ENCODE peak calls at places on chromosomes 3 and 15, in eight cellular contexts. One of them, this sample, is unnamed.

GRCh38 chr15:66646799-66647198 is 55.2 kb upstream of the SMAD6 start:
- DNase-seq in heart left ventricle: no peak
- DNase-seq in Caco-2: no peak
- DNase-seq in iPS DF 6.9: no peak
- DNase-seq in CD8-positive, alpha-beta T cell: no peak
- DNase-seq in IMR-90: no peak
- DNase-seq in MM.1S: no peak
- DNase-seq in Peyer's patch: no peak
- DNase-seq in this sample: no peak

GRCh38 chr3:160707187-160707789 is 30.3 kb downstream of the ARL14 start:
- DNase-seq in Caco-2: no peak
- DNase-seq in IMR-90: peak; percentile 50
- DNase-seq in heart left ventricle: peak; percentile 31
- DNase-seq in MM.1S: peak; percentile 71
- DNase-seq in CD8-positive, alpha-beta T cell: no peak
- DNase-seq in iPS DF 6.9: no peak
- DNase-seq in Peyer's patch: no peak
- DNase-seq in this sample: peak; percentile 67

GRCh38 chr3:141323936-141324704 is 44.2 kb upstream of the ZBTB38 start:
- DNase-seq in Peyer's patch: no peak
- DNase-seq in IMR-90: no peak
- DNase-seq in heart left ventricle: no peak
- DNase-seq in Caco-2: no peak
- DNase-seq in iPS DF 6.9: no peak
- DNase-seq in MM.1S: no peak
- DNase-seq in CD8-positive, alpha-beta T cell: no peak
- DNase-seq in this sample: no peak

GRCh38 chr15:98308117-98308516 is 340.2 kb upstream of the IGF1R start:
- DNase-seq in MM.1S: no peak
- DNase-seq in Caco-2: no peak
- DNase-seq in CD8-positive, alpha-beta T cell: no peak
- DNase-seq in iPS DF 6.9: no peak
- DNase-seq in heart left ventricle: no peak
- DNase-seq in IMR-90: no peak
- DNase-seq in Peyer's patch: no peak
- DNase-seq in this sample: no peak

GRCh38 chr3:71850654-71851053 is 65.7 kb upstream of the PROK2 start:
- DNase-seq in Caco-2: no peak
- DNase-seq in CD8-positive, alpha-beta T cell: no peak
- DNase-seq in iPS DF 6.9: no peak
- DNase-seq in IMR-90: no peak
- DNase-seq in MM.1S: no peak
- DNase-seq in heart left ventricle: no peak
- DNase-seq in Peyer's patch: no peak
- DNase-seq in this sample: no peak

GRCh38 chr15:34055868-34056595 is 17.0 kb upstream of the AVEN start:
- DNase-seq in heart left ventricle: no peak
- DNase-seq in Caco-2: no peak
- DNase-seq in IMR-90: peak; percentile 85
- DNase-seq in MM.1S: no peak
- DNase-seq in iPS DF 6.9: no peak
- DNase-seq in CD8-positive, alpha-beta T cell: no peak
- DNase-seq in Peyer's patch: no peak
- DNase-seq in this sample: no peak

GRCh38 chr3:139117883-139118760 is 73.4 kb upstream of the PRR23C start:
- DNase-seq in Caco-2: no peak
- DNase-seq in IMR-90: no peak
- DNase-seq in CD8-positive, alpha-beta T cell: no peak
- DNase-seq in iPS DF 6.9: no peak
- DNase-seq in heart left ventricle: no peak
- DNase-seq in Peyer's patch: no peak
- DNase-seq in MM.1S: no peak
- DNase-seq in this sample: no peak

GRCh38 chr3:138950006-138950644 is 3.1 kb downstream of the FOXL2NB start:
- DNase-seq in Peyer's patch: peak; percentile 56
- DNase-seq in Caco-2: no peak
- DNase-seq in IMR-90: peak; percentile 28
- DNase-seq in MM.1S: no peak
- DNase-seq in CD8-positive, alpha-beta T cell: no peak
- DNase-seq in iPS DF 6.9: no peak
- DNase-seq in heart left ventricle: no peak
- DNase-seq in this sample: no peak

GRCh38 chr3:179962617-179963387 is 73.9 kb downstream of the PEX5L start:
- DNase-seq in CD8-positive, alpha-beta T cell: no peak
- DNase-seq in MM.1S: no peak
- DNase-seq in heart left ventricle: no peak
- DNase-seq in iPS DF 6.9: no peak
- DNase-seq in IMR-90: no peak
- DNase-seq in Peyer's patch: no peak
- DNase-seq in Caco-2: no peak
- DNase-seq in this sample: no peak

GRCh38 chr15:35519536-35520149 is 26.3 kb downstream of the DPH6 start:
- DNase-seq in IMR-90: peak; percentile 64
- DNase-seq in iPS DF 6.9: no peak
- DNase-seq in Peyer's patch: no peak
- DNase-seq in MM.1S: peak; percentile 35
- DNase-seq in CD8-positive, alpha-beta T cell: no peak
- DNase-seq in Caco-2: no peak
- DNase-seq in heart left ventricle: no peak
- DNase-seq in this sample: peak; percentile 65

GRCh38 chr3:87145553-87145952 is 81.6 kb upstream of the CHMP2B start:
- DNase-seq in MM.1S: peak; percentile 16
- DNase-seq in iPS DF 6.9: peak; percentile 66
- DNase-seq in CD8-positive, alpha-beta T cell: no peak
- DNase-seq in IMR-90: peak; percentile 45
- DNase-seq in Peyer's patch: no peak
- DNase-seq in heart left ventricle: no peak
- DNase-seq in Caco-2: no peak
- DNase-seq in this sample: peak; percentile 42

GRCh38 chr3:158830391-158830790 is 28.5 kb downstream of the MFSD1 start:
- DNase-seq in iPS DF 6.9: no peak
- DNase-seq in Caco-2: no peak
- DNase-seq in CD8-positive, alpha-beta T cell: no peak
- DNase-seq in MM.1S: no peak
- DNase-seq in IMR-90: peak; percentile 48
- DNase-seq in Peyer's patch: no peak
- DNase-seq in heart left ventricle: no peak
- DNase-seq in this sample: no peak

GRCh38 chr15:79310612-79310984 is 314 bp upstream of the TMED3 start:
- DNase-seq in heart left ventricle: no peak
- DNase-seq in MM.1S: no peak
- DNase-seq in Caco-2: peak; percentile 55
- DNase-seq in Peyer's patch: no peak
- DNase-seq in iPS DF 6.9: no peak
- DNase-seq in CD8-positive, alpha-beta T cell: no peak
- DNase-seq in IMR-90: peak; percentile 21
- DNase-seq in this sample: no peak

GRCh38 chr3:132448211-132448961 is 31.1 kb downstream of the DNAJC13 start:
- DNase-seq in IMR-90: peak; percentile 69
- DNase-seq in Peyer's patch: no peak
- DNase-seq in CD8-positive, alpha-beta T cell: no peak
- DNase-seq in heart left ventricle: peak; percentile 76
- DNase-seq in iPS DF 6.9: no peak
- DNase-seq in MM.1S: peak; percentile 67
- DNase-seq in Caco-2: no peak
- DNase-seq in this sample: peak; percentile 41

DNA sequence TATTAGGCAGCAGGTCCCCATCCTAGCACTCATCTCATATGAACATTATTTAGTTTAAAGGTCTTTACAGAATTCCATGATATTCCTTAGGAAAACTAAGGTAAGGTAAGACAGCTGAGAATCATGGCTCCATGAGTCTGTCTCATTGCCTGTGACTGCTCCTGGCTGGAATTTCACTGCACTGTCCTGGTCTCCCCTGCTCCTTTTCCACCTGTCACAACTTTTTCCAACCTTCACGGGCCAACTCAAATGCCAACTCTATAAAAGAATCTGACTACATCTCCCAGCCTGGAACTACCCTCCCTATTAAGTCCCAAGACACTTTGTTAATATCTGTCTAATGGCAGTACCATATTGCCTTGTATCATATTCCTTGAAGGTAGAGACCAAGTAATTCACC is 7.6 kb downstream of the CNBP start:
- DNase-seq in Caco-2: no peak
- DNase-seq in iPS DF 6.9: no peak
- DNase-seq in MM.1S: no peak
- DNase-seq in Peyer's patch: no peak
- DNase-seq in CD8-positive, alpha-beta T cell: no peak
- DNase-seq in heart left ventricle: no peak
- DNase-seq in IMR-90: no peak
- DNase-seq in this sample: no peak
- H3K4me1 ChIP-seq in Caco-2: peaks cover 6% of the 10 kb centered on the region
- H3K4me1 ChIP-seq in iPS DF 6.9: no peaks in the 10 kb centered on the region
- H3K4me1 ChIP-seq in MM.1S: no peaks in the 10 kb centered on the region
- H3K4me1 ChIP-seq in Peyer's patch: peaks cover 27% of the 10 kb centered on the region
- H3K4me1 ChIP-seq in CD8-positive, alpha-beta T cell: peaks cover 85% of the 10 kb centered on the region
- H3K4me1 ChIP-seq in heart left ventricle: peaks cover 32% of the 10 kb centered on the region
- H3K4me1 ChIP-seq in IMR-90: peaks cover 8% of the 10 kb centered on the region
- H3K4me1 ChIP-seq in this sample: peaks cover 12% of the 10 kb centered on the region

GRCh38 chr3:25783661-25784512 is 644 bp upstream of the NGLY1 start:
- DNase-seq in IMR-90: peak; percentile 18
- DNase-seq in Peyer's patch: no peak
- DNase-seq in CD8-positive, alpha-beta T cell: no peak
- DNase-seq in iPS DF 6.9: peak; percentile 27
- DNase-seq in MM.1S: peak; percentile 28
- DNase-seq in heart left ventricle: peak; percentile 54
- DNase-seq in Caco-2: peak; percentile 74
- DNase-seq in this sample: peak; percentile 85
- H3K4me1 ChIP-seq in IMR-90: peaks cover 2% of the 10 kb centered on the region
- H3K4me1 ChIP-seq in Peyer's patch: peaks cover 9% of the 10 kb centered on the region
- H3K4me1 ChIP-seq in CD8-positive, alpha-beta T cell: peaks cover 30% of the 10 kb centered on the region
- H3K4me1 ChIP-seq in iPS DF 6.9: no peaks in the 10 kb centered on the region
- H3K4me1 ChIP-seq in MM.1S: peaks cover 28% of the 10 kb centered on the region
- H3K4me1 ChIP-seq in heart left ventricle: no peaks in the 10 kb centered on the region
- H3K4me1 ChIP-seq in Caco-2: peaks cover 17% of the 10 kb centered on the region
- H3K4me1 ChIP-seq in this sample: peaks cover 16% of the 10 kb centered on the region

GRCh38 chr3:13079051-13079450 is 5.8 kb upstream of the IQSEC1 start:
- DNase-seq in iPS DF 6.9: no peak
- DNase-seq in MM.1S: no peak
- DNase-seq in CD8-positive, alpha-beta T cell: no peak
- DNase-seq in IMR-90: no peak
- DNase-seq in heart left ventricle: no peak
- DNase-seq in Peyer's patch: no peak
- DNase-seq in Caco-2: no peak
- DNase-seq in this sample: no peak
- H3K4me1 ChIP-seq in iPS DF 6.9: peaks cover 1% of the 10 kb centered on the region
- H3K4me1 ChIP-seq in MM.1S: no peaks in the 10 kb centered on the region
- H3K4me1 ChIP-seq in CD8-positive, alpha-beta T cell: peaks cover 15% of the 10 kb centered on the region
- H3K4me1 ChIP-seq in IMR-90: no peaks in the 10 kb centered on the region
- H3K4me1 ChIP-seq in heart left ventricle: no peaks in the 10 kb centered on the region
- H3K4me1 ChIP-seq in Peyer's patch: peaks cover 10% of the 10 kb centered on the region
- H3K4me1 ChIP-seq in Caco-2: no peaks in the 10 kb centered on the region
- H3K4me1 ChIP-seq in this sample: no peaks in the 10 kb centered on the region

DNA sequence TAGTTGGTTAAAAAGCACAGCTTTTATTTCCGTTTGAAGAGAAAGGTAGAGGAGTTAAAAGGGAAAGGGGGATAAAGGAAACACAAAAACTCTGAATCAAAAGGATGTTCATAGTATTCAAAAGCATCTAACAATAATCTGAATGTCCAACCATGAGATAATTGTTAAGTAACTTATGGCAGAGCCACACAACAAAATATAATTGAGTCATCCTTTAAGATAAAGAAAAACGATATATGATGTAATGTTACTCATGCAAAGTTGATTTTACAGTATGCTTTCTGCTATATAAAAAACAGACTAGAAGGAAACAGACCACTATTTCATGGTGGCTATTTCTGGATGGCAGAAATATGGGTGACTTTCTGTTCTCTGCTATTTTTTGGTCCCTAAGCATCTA is 3.9 kb downstream of the XPC start:
- DNase-seq in Peyer's patch: no peak
- DNase-seq in IMR-90: peak; percentile 57
- DNase-seq in MM.1S: no peak
- DNase-seq in CD8-positive, alpha-beta T cell: no peak
- DNase-seq in iPS DF 6.9: no peak
- DNase-seq in heart left ventricle: no peak
- DNase-seq in Caco-2: no peak
- DNase-seq in this sample: no peak
- H3K4me1 ChIP-seq in Peyer's patch: peaks cover 9% of the 10 kb centered on the region
- H3K4me1 ChIP-seq in IMR-90: peaks cover 9% of the 10 kb centered on the region
- H3K4me1 ChIP-seq in MM.1S: peaks cover 26% of the 10 kb centered on the region
- H3K4me1 ChIP-seq in CD8-positive, alpha-beta T cell: peaks cover 52% of the 10 kb centered on the region
- H3K4me1 ChIP-seq in iPS DF 6.9: no peaks in the 10 kb centered on the region
- H3K4me1 ChIP-seq in heart left ventricle: peaks cover 6% of the 10 kb centered on the region
- H3K4me1 ChIP-seq in Caco-2: peaks cover 12% of the 10 kb centered on the region
- H3K4me1 ChIP-seq in this sample: no peaks in the 10 kb centered on the region

GRCh38 chr3:136311256-136311655 is 61.1 kb downstream of the PCCB start:
- DNase-seq in CD8-positive, alpha-beta T cell: no peak
- DNase-seq in MM.1S: no peak
- DNase-seq in iPS DF 6.9: no peak
- DNase-seq in Peyer's patch: no peak
- DNase-seq in heart left ventricle: no peak
- DNase-seq in Caco-2: no peak
- DNase-seq in IMR-90: no peak
- DNase-seq in this sample: no peak

DNA sequence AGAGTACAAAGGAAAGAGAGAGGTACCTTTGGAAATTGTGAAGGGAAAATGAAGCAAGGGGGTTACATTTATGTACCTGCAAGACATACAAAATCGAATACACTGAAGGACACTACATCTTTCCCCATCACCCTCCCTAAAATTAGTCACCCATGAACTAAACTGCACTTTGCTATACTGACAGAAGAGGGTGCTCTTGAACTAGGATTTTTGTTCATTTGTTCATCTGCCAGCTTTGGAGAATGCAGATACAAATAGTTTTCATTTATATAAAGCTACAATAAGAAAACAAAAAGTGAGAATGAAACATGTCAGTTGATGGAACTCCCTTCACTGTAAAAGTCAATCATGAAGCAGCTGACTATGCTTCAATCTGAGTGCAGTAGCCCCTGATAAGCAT is 55.7 kb downstream of the PCCB start:
- DNase-seq in IMR-90: peak; percentile 70
- DNase-seq in Caco-2: no peak
- DNase-seq in iPS DF 6.9: no peak
- DNase-seq in MM.1S: peak; percentile 57
- DNase-seq in Peyer's patch: no peak
- DNase-seq in heart left ventricle: no peak
- DNase-seq in CD8-positive, alpha-beta T cell: no peak
- DNase-seq in this sample: peak; percentile 70
- H3K4me1 ChIP-seq in IMR-90: no peaks in the 10 kb centered on the region
- H3K4me1 ChIP-seq in Caco-2: no peaks in the 10 kb centered on the region
- H3K4me1 ChIP-seq in iPS DF 6.9: no peaks in the 10 kb centered on the region
- H3K4me1 ChIP-seq in MM.1S: peaks cover 6% of the 10 kb centered on the region
- H3K4me1 ChIP-seq in Peyer's patch: no peaks in the 10 kb centered on the region
- H3K4me1 ChIP-seq in heart left ventricle: no peaks in the 10 kb centered on the region
- H3K4me1 ChIP-seq in CD8-positive, alpha-beta T cell: no peaks in the 10 kb centered on the region
- H3K4me1 ChIP-seq in this sample: no peaks in the 10 kb centered on the region